ENCODE peak calls at places on chromosomes 7 and 10, in eight cellular contexts. P is astrocyte of the spinal cord, I is cardiac fibroblast, F is fibroblast of the aortic adventitia, X is AG10803, S is fibroblast of mammary gland, E is brain microvascular endothelial cell, J is AG04449. L is an unnamed sample.

GRCh38 chr7:57339198-57339944 is 110.6 kb upstream of the ZNF716 start:
- DNase-seq in S (no peak), X (no peak), E (no peak), J (no peak), F (no peak), I (no peak), P (no peak), L (no peak)

GRCh38 chr10:48634198-48634983 is 29.5 kb upstream of the ARHGAP22 start:
- DNase-seq in E (peak), P (peak), S (peak), I (peak), X (peak), F (peak), J (peak), L (no peak)

GRCh38 chr10:99080275-99080816 is 155.3 kb downstream of the HPSE2 start:
- DNase-seq in S (no peak), J (no peak), E (no peak), F (no peak), I (no peak), X (no peak), P (no peak), L (no peak)

GRCh38 chr10:114540191-114540590 is 117.9 kb downstream of the ABLIM1 start:
- DNase-seq in E (no peak), S (no peak), P (no peak), I (no peak), F (no peak), X (no peak), J (no peak), L (no peak)

GRCh38 chr10:7003821-7004220 is 407.0 kb downstream of the SFMBT2 start:
- DNase-seq in F (no peak), S (no peak), J (no peak), P (no peak), E (no peak), X (no peak), I (no peak), L (no peak)

GRCh38 chr10:78865931-78866717 is 202.6 kb upstream of the ZMIZ1 start:
- DNase-seq in P (no peak), F (no peak), E (no peak), J (no peak), X (no peak), S (no peak), I (no peak), L (no peak)

GRCh38 chr7:67653856-67654442 is 657.3 kb downstream of the TYW1 start:
- DNase-seq in S (no peak), E (no peak), I (no peak), P (no peak), J (no peak), X (no peak), F (no peak), L (no peak)

GRCh38 chr10:78578929-78579328 is 489.8 kb upstream of the ZMIZ1 start:
- DNase-seq in E (peak), F (no peak), I (peak), J (no peak), X (no peak), P (no peak), S (peak), L (no peak)

GRCh38 chr7:53811555-53812079 is 730.6 kb upstream of the VSTM2A start:
- DNase-seq in S (no peak), E (no peak), I (peak), P (no peak), X (no peak), J (no peak), F (no peak), L (no peak)

GRCh38 chr10:110737886-110738634 is 93.9 kb downstream of the RBM20 start:
- DNase-seq in P (peak), J (no peak), F (peak), X (peak), S (peak), E (peak), I (peak), L (peak)

GRCh38 chr10:60606343-60607080 is 171.8 kb upstream of the CDK1 start:
- DNase-seq in E (peak), I (peak), P (peak), F (peak), S (peak), X (peak), J (peak), L (no peak)

GRCh38 chr7:17105701-17106100 is 192.8 kb upstream of the AHR start:
- DNase-seq in J (no peak), E (no peak), I (peak), S (peak), P (no peak), X (no peak), F (peak), L (no peak)

GRCh38 chr7:102228935-102229334 is 57.7 kb upstream of the SH2B2 start:
- DNase-seq in I (no peak), X (no peak), E (no peak), S (no peak), J (no peak), F (no peak), P (no peak), L (no peak)
- TF ChIP-seq CTCF in I (no peak), X (no peak), E (no peak), S (no peak), J (no peak), F (no peak), P (no peak), L (no peak)

DNA sequence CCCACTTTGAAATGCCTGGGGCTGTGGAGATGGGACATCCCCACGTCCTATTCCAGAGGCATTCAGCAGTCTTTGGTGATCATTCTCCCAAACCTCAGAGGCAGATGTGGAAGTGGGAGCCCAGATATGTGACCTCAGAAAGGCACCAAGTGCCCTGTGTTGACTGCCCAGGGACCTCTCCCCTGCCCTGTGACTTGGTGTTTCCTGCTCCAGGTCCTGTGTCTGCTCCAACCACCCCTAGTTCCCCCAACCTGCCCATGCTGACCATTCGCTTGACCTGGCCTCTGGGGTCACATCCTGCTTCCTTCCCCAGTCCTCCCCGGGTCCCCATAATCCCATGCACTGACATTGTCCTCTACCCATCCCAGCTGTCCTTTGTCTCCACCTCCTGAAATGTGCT is 7.6 kb downstream of the CYP26A1 start:
- DNase-seq in P (no peak), F (no peak), E (no peak), X (no peak), S (no peak), J (no peak), I (no peak), L (no peak)
- TF ChIP-seq CTCF in P (no peak), F (no peak), E (peak), X (no peak), S (no peak), J (no peak), I (no peak), L (no peak)

GRCh38 chr10:129332476-129332875 is 134.6 kb upstream of the MGMT start:
- DNase-seq in X (no peak), J (no peak), E (no peak), P (no peak), I (no peak), F (no peak), S (peak), L (no peak)
- TF ChIP-seq CTCF in X (no peak), J (no peak), E (peak), P (peak), I (no peak), F (no peak), S (peak), L (peak)

GRCh38 chr7:44852590-44852989 is 4.7 kb upstream of the H2AZ2 start:
- DNase-seq in X (no peak), I (no peak), J (no peak), S (no peak), F (no peak), P (no peak), E (no peak), L (no peak)

GRCh38 chr7:44853391-44853790 is 5.5 kb upstream of the H2AZ2 start:
- DNase-seq in F (no peak), S (no peak), P (no peak), I (no peak), J (no peak), X (no peak), E (no peak), L (no peak)

GRCh38 chr7:44854644-44855364 is 6.9 kb upstream of the H2AZ2 start:
- DNase-seq in I (no peak), S (no peak), X (no peak), J (no peak), P (no peak), F (no peak), E (no peak), L (no peak)

DNA sequence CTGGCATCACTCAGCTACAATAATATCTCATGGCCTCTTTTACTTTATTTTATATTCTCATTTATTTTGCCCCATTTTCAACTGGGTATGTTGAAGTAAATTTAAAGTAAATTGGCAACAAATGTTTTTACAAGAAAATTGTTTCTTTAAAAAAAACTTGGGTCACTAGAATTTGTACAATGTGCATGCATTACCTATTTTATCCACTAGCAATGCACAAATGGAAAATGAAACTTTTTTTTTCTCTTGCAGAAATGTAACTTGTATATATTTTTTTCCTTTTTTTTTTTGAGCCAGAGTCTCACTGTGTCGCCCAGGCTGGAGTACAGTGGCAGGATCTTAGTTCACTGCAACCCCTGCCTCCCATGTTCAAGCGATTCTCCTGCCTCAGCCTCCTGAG is 10.3 kb upstream of the H2AZ2 start:
- DNase-seq in S (no peak), E (no peak), F (no peak), I (no peak), J (no peak), X (no peak), P (no peak), L (no peak)
- TF ChIP-seq CTCF in S (no peak), E (no peak), F (peak), I (peak), J (no peak), X (peak), P (no peak), L (no peak)

GRCh38 chr7:35987016-35987415 is 166.0 kb upstream of the EEPD1 start:
- DNase-seq in I (no peak), X (no peak), F (no peak), J (no peak), P (no peak), S (no peak), E (no peak), L (no peak)

GRCh38 chr7:35985126-35985754 is 167.8 kb upstream of the EEPD1 start:
- DNase-seq in J (no peak), P (peak), I (peak), E (peak), X (peak), S (peak), F (peak), L (no peak)

GRCh38 chr7:35988818-35989217 is 164.2 kb upstream of the EEPD1 start:
- DNase-seq in J (no peak), P (peak), F (peak), S (peak), X (no peak), I (no peak), E (no peak), L (peak)

GRCh38 chr7:35991511-35992232 is 161.4 kb upstream of the EEPD1 start:
- DNase-seq in F (no peak), I (no peak), X (no peak), P (no peak), S (no peak), J (no peak), E (peak), L (no peak)

DNA sequence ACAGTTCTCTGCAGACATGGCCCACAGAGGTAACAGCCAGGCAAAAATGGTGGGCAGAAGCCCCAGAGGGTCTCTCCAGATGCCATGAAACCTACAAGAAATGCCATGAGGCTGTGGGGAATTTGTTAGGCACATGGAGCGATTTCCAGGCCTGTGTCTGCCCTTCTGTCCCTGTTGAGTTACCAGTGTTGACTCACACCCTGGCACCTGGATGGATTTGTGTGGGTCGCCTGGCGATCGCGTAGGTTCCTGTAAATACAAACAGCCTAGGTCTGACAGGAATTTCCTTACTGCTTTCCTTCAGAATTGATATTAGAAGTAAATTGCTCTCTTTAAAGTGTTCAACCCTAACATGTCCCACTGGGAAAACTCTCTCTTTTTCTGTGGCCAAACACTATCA is 164.9 kb upstream of the EEPD1 start:
- DNase-seq in I (no peak), J (no peak), X (no peak), S (no peak), P (no peak), E (no peak), F (no peak), L (no peak)
- TF ChIP-seq CTCF in I (no peak), J (no peak), X (no peak), S (no peak), P (no peak), E (no peak), F (no peak), L (no peak)

GRCh38 chr7:18201349-18201748 is 173.7 kb upstream of the PRPS1L1 start:
- DNase-seq in E (no peak), X (no peak), F (no peak), I (no peak), P (no peak), J (no peak), S (no peak), L (no peak)

GRCh38 chr7:18200855-18201254 is 173.2 kb upstream of the PRPS1L1 start:
- DNase-seq in E (no peak), P (no peak), S (no peak), I (no peak), F (no peak), X (no peak), J (no peak), L (no peak)

GRCh38 chr7:18206331-18206730 is 178.7 kb upstream of the PRPS1L1 start:
- DNase-seq in E (no peak), S (no peak), I (no peak), X (no peak), P (no peak), F (no peak), J (no peak), L (peak)

GRCh38 chr7:18198868-18199267 is 171.2 kb upstream of the PRPS1L1 start:
- DNase-seq in P (no peak), F (no peak), I (no peak), X (no peak), J (no peak), S (no peak), E (no peak), L (no peak)

DNA sequence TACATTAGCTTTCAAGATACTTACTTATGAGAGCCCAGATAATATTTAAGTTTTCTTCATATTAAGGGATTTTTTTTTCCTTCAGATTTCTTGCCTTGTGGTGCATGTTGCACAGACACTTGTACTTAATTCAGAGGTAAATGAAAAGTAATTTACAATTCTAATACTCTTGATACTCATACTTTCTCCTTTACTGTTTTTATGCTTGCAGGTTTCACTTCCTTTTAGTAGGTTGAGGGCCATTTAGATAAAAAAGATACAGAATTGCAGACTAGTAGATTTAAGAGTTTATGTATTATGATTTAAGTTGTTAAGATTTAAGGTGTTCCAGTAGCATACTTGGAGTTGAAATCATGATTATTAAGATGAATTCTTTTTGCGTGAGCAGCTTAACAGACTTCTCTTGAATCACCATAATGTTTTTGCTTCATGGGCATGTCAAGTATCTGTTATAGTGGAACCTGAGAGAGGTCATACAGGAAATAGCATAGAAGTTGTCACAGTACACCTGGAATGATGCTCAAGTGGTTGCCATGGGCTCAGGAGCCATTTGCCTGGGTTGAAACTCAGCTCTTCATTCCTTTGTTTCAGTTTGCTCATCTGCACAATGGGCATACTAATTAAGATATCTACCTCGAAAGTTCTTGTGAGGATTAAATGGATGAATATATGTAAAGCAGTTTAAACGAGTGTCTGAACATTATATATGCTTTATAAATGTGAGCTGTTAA is 174.8 kb upstream of the PRPS1L1 start:
- DNase-seq in I (no peak), X (no peak), F (no peak), S (no peak), P (no peak), E (no peak), J (no peak), L (no peak)
- TF ChIP-seq CTCF in I (no peak), X (no peak), F (no peak), S (no peak), P (no peak), E (no peak), J (no peak), L (no peak)